ENCODE peak calls at places on chromosomes 16 and 17, in eight cellular contexts. One of them, this sample, is unnamed.

GRCh38 chr17:59355695-59356323 is 24.4 kb downstream of the YPEL2 start:
- DNase-seq in BJ: no peak
- DNase-seq in H9: no peak
- DNase-seq in astrocyte of the spinal cord: no peak
- DNase-seq in cardiac muscle cell: no peak
- DNase-seq in esophagus muscularis mucosa: no peak
- DNase-seq in mucosa of descending colon: no peak
- DNase-seq in gastrocnemius medialis: no peak
- DNase-seq in this sample: no peak

GRCh38 chr16:8374586-8374985 is 215.7 kb downstream of the TMEM114 start:
- DNase-seq in BJ: no peak
- DNase-seq in H9: no peak
- DNase-seq in astrocyte of the spinal cord: no peak
- DNase-seq in cardiac muscle cell: no peak
- DNase-seq in esophagus muscularis mucosa: no peak
- DNase-seq in mucosa of descending colon: no peak
- DNase-seq in gastrocnemius medialis: no peak
- DNase-seq in this sample: no peak

GRCh38 chr17:69506489-69506888 is 92.0 kb downstream of the MAP2K6 start:
- DNase-seq in BJ: no peak
- DNase-seq in H9: no peak
- DNase-seq in astrocyte of the spinal cord: no peak
- DNase-seq in cardiac muscle cell: no peak
- DNase-seq in esophagus muscularis mucosa: no peak
- DNase-seq in mucosa of descending colon: no peak
- DNase-seq in gastrocnemius medialis: no peak
- DNase-seq in this sample: no peak

GRCh38 chr17:63995626-63996025 is 2.5 kb upstream of the PRR29 start:
- DNase-seq in BJ: no peak
- DNase-seq in H9: peak
- DNase-seq in astrocyte of the spinal cord: no peak
- DNase-seq in cardiac muscle cell: no peak
- DNase-seq in esophagus muscularis mucosa: no peak
- DNase-seq in mucosa of descending colon: no peak
- DNase-seq in gastrocnemius medialis: no peak
- DNase-seq in this sample: no peak

GRCh38 chr16:67451704-67452435 is 20.9 kb downstream of the HSD11B2 start:
- DNase-seq in BJ: no peak
- DNase-seq in H9: no peak
- DNase-seq in astrocyte of the spinal cord: no peak
- DNase-seq in cardiac muscle cell: no peak
- DNase-seq in esophagus muscularis mucosa: no peak
- DNase-seq in mucosa of descending colon: no peak
- DNase-seq in gastrocnemius medialis: peak
- DNase-seq in this sample: no peak

GRCh38 chr17:42337442-42337841 is 49.1 kb downstream of the STAT5A start:
- DNase-seq in BJ: no peak
- DNase-seq in H9: no peak
- DNase-seq in astrocyte of the spinal cord: peak
- DNase-seq in cardiac muscle cell: no peak
- DNase-seq in esophagus muscularis mucosa: no peak
- DNase-seq in mucosa of descending colon: no peak
- DNase-seq in gastrocnemius medialis: no peak
- DNase-seq in this sample: no peak

GRCh38 chr17:47692137-47692894 is 1.6 kb upstream of the TBKBP1 start:
- DNase-seq in BJ: no peak
- DNase-seq in H9: peak
- DNase-seq in astrocyte of the spinal cord: no peak
- DNase-seq in cardiac muscle cell: no peak
- DNase-seq in esophagus muscularis mucosa: no peak
- DNase-seq in mucosa of descending colon: no peak
- DNase-seq in gastrocnemius medialis: no peak
- DNase-seq in this sample: no peak

GRCh38 chr17:47615766-47616424 is 33.8 kb upstream of the KPNB1 start:
- DNase-seq in BJ: no peak
- DNase-seq in H9: no peak
- DNase-seq in astrocyte of the spinal cord: peak
- DNase-seq in cardiac muscle cell: peak
- DNase-seq in esophagus muscularis mucosa: no peak
- DNase-seq in mucosa of descending colon: no peak
- DNase-seq in gastrocnemius medialis: no peak
- DNase-seq in this sample: no peak

GRCh38 chr16:84808812-84809211 is 11.0 kb upstream of the CRISPLD2 start:
- DNase-seq in BJ: no peak
- DNase-seq in H9: no peak
- DNase-seq in astrocyte of the spinal cord: no peak
- DNase-seq in cardiac muscle cell: no peak
- DNase-seq in esophagus muscularis mucosa: no peak
- DNase-seq in mucosa of descending colon: peak
- DNase-seq in gastrocnemius medialis: no peak
- DNase-seq in this sample: no peak

GRCh38 chr16:11118479-11118878 is 137.5 kb downstream of the SOCS1 start:
- DNase-seq in BJ: no peak
- DNase-seq in H9: no peak
- DNase-seq in astrocyte of the spinal cord: peak
- DNase-seq in cardiac muscle cell: no peak
- DNase-seq in esophagus muscularis mucosa: no peak
- DNase-seq in mucosa of descending colon: no peak
- DNase-seq in gastrocnemius medialis: no peak
- DNase-seq in this sample: no peak

GRCh38 chr17:73028311-73028755 is 64.2 kb downstream of the SLC39A11 start:
- DNase-seq in BJ: no peak
- DNase-seq in H9: no peak
- DNase-seq in astrocyte of the spinal cord: peak
- DNase-seq in cardiac muscle cell: no peak
- DNase-seq in esophagus muscularis mucosa: no peak
- DNase-seq in mucosa of descending colon: no peak
- DNase-seq in gastrocnemius medialis: no peak
- DNase-seq in this sample: no peak

GRCh38 chr17:37081287-37081686 is 132.5 kb downstream of the AATF start:
- DNase-seq in BJ: no peak
- DNase-seq in H9: no peak
- DNase-seq in astrocyte of the spinal cord: no peak
- DNase-seq in cardiac muscle cell: no peak
- DNase-seq in esophagus muscularis mucosa: no peak
- DNase-seq in mucosa of descending colon: no peak
- DNase-seq in gastrocnemius medialis: no peak
- DNase-seq in this sample: no peak

GRCh38 chr17:57403241-57403640 is 146.9 kb downstream of the MSI2 start:
- DNase-seq in BJ: no peak
- DNase-seq in H9: no peak
- DNase-seq in astrocyte of the spinal cord: no peak
- DNase-seq in cardiac muscle cell: no peak
- DNase-seq in esophagus muscularis mucosa: no peak
- DNase-seq in mucosa of descending colon: no peak
- DNase-seq in gastrocnemius medialis: no peak
- DNase-seq in this sample: no peak

GRCh38 chr17:10798910-10799309 is 5.0 kb downstream of the TMEM238L start:
- DNase-seq in BJ: no peak
- DNase-seq in H9: no peak
- DNase-seq in astrocyte of the spinal cord: no peak
- DNase-seq in cardiac muscle cell: no peak
- DNase-seq in esophagus muscularis mucosa: no peak
- DNase-seq in mucosa of descending colon: no peak
- DNase-seq in gastrocnemius medialis: no peak
- DNase-seq in this sample: no peak

DNA sequence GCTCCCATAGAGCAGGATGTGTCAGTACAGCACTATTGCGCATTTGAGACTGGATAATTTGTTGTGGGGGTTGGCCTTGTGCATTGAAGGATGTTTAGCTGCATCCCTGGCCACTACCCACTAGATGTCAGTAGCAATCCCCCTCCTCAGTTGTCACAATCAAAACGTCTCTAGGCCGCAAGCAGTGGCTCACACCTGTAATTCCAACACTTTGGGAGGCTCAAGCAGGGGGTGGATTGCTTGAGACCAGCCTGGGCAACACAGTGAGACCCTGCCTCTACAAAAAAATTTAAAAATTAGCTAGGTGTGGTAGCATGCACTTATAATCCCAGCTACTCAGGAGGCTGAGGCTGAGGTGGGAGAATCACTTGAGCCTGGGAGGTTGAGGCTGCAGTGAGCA is 48.4 kb downstream of the CENPV start:
- DNase-seq in BJ: no peak
- DNase-seq in H9: peak
- DNase-seq in astrocyte of the spinal cord: no peak
- DNase-seq in cardiac muscle cell: peak
- DNase-seq in esophagus muscularis mucosa: no peak
- DNase-seq in mucosa of descending colon: no peak
- DNase-seq in gastrocnemius medialis: no peak
- DNase-seq in this sample: no peak
- TF ChIP-seq CTCF in BJ: peak
- TF ChIP-seq CTCF in H9: peak
- TF ChIP-seq CTCF in astrocyte of the spinal cord: peak
- TF ChIP-seq CTCF in cardiac muscle cell: peak
- TF ChIP-seq CTCF in esophagus muscularis mucosa: no peak
- TF ChIP-seq CTCF in mucosa of descending colon: no peak
- TF ChIP-seq CTCF in gastrocnemius medialis: no peak
- TF ChIP-seq CTCF in this sample: peak

GRCh38 chr17:45016823-45017222 is 34.6 kb downstream of the DCAKD start:
- DNase-seq in BJ: no peak
- DNase-seq in H9: peak
- DNase-seq in astrocyte of the spinal cord: no peak
- DNase-seq in cardiac muscle cell: no peak
- DNase-seq in esophagus muscularis mucosa: no peak
- DNase-seq in mucosa of descending colon: no peak
- DNase-seq in gastrocnemius medialis: no peak
- DNase-seq in this sample: no peak

GRCh38 chr17:45018514-45019176 is 32.8 kb downstream of the DCAKD start:
- DNase-seq in BJ: no peak
- DNase-seq in H9: no peak
- DNase-seq in astrocyte of the spinal cord: no peak
- DNase-seq in cardiac muscle cell: no peak
- DNase-seq in esophagus muscularis mucosa: no peak
- DNase-seq in mucosa of descending colon: no peak
- DNase-seq in gastrocnemius medialis: no peak
- DNase-seq in this sample: no peak

GRCh38 chr17:45021607-45022287 is 29.7 kb downstream of the DCAKD start:
- DNase-seq in BJ: no peak
- DNase-seq in H9: peak
- DNase-seq in astrocyte of the spinal cord: peak
- DNase-seq in cardiac muscle cell: peak
- DNase-seq in esophagus muscularis mucosa: no peak
- DNase-seq in mucosa of descending colon: peak
- DNase-seq in gastrocnemius medialis: peak
- DNase-seq in this sample: peak

GRCh38 chr17:45020354-45021138 is 30.9 kb downstream of the DCAKD start:
- DNase-seq in BJ: no peak
- DNase-seq in H9: peak
- DNase-seq in astrocyte of the spinal cord: peak
- DNase-seq in cardiac muscle cell: no peak
- DNase-seq in esophagus muscularis mucosa: no peak
- DNase-seq in mucosa of descending colon: no peak
- DNase-seq in gastrocnemius medialis: no peak
- DNase-seq in this sample: no peak

GRCh38 chr17:45019177-45019711 is 32.2 kb downstream of the DCAKD start:
- DNase-seq in BJ: no peak
- DNase-seq in H9: no peak
- DNase-seq in astrocyte of the spinal cord: no peak
- DNase-seq in cardiac muscle cell: peak
- DNase-seq in esophagus muscularis mucosa: no peak
- DNase-seq in mucosa of descending colon: no peak
- DNase-seq in gastrocnemius medialis: no peak
- DNase-seq in this sample: peak
- TF ChIP-seq CTCF in BJ: peak
- TF ChIP-seq CTCF in H9: peak
- TF ChIP-seq CTCF in astrocyte of the spinal cord: peak
- TF ChIP-seq CTCF in cardiac muscle cell: peak
- TF ChIP-seq CTCF in esophagus muscularis mucosa: peak
- TF ChIP-seq CTCF in mucosa of descending colon: peak
- TF ChIP-seq CTCF in gastrocnemius medialis: peak
- TF ChIP-seq CTCF in this sample: peak

DNA sequence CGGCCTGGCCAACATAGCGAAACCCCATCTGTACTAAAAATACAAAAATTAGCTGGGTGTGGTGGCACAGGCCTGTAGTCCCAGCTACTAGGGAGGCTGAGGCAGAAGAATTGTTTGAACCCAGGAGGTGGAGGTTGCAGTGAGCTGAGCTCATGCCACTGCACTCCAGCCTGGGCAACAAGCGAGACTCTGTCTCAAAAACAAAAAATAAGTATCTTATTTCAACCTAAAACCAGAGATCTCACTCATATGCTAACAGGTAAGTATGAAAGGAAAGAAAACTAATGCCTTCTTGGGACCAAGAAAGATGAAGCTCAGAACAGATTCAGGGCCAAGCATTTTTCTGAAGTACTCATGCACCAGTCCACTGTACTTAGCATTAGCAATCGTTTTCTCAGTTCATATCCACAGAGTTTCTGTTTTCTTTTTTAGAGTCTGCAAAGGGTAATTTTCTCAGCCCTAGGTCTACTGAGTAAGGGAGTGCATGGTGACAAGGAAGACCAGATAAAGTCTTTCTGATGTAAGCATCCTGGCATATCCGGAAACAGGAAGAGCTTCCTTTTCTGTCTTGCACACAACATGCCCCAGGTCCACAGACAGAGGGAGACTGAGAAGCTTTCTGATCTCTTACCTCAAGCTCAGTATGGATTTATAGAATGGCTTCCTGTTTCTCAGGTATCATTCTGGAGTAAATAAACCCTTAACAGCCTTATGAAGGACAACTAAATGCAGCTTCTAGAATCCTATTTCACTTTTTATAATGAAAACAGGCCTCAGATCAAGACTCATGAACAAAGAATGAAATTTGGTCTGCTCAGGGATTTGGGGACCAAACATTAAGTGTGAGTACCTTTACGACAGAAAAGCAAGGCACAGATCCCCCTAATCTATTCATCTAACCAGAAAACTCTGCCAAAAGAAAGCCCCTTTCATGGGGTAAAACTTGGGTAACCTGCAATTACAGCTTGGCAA is 38.7 kb upstream of the FOXJ1 start:
- DNase-seq in BJ: no peak
- DNase-seq in H9: no peak
- DNase-seq in astrocyte of the spinal cord: no peak
- DNase-seq in cardiac muscle cell: no peak
- DNase-seq in esophagus muscularis mucosa: no peak
- DNase-seq in mucosa of descending colon: no peak
- DNase-seq in gastrocnemius medialis: no peak
- DNase-seq in this sample: no peak
- TF ChIP-seq CTCF in BJ: peak
- TF ChIP-seq CTCF in H9: no peak
- TF ChIP-seq CTCF in astrocyte of the spinal cord: no peak
- TF ChIP-seq CTCF in cardiac muscle cell: peak
- TF ChIP-seq CTCF in esophagus muscularis mucosa: no peak
- TF ChIP-seq CTCF in mucosa of descending colon: no peak
- TF ChIP-seq CTCF in gastrocnemius medialis: no peak
- TF ChIP-seq CTCF in this sample: no peak

DNA sequence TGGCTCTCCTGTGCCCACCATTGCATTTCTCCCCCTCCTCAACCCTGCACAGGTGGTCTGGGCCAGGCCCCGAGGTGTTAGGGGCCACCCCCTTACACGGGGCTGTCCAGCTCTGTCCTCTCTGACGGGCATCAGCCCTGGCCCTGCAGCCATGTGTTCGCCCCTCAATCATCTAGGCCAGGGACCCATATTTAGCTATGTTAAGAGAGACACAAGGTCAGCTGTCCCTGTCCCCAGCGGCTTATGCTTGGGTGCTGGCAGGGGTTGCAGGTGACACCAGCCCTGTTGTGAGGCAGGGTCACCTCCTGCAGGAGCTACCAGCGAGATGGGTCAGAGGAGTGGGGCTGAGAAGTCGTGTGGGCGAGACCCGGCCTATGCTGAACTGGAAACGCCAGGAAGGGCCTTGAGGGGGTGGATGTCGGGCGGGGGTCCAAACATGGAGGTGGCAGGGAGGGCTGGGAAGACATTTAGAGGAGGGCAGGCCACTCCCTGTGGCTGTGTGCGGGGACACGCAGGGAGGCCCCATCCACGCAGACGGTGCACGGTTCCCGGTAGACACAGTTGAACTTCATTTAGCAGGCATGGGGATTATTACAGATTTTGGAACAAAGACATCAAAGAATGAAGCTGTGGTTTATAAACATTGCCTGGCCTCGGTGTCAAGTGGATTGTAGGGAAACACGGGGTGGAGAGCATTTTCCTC is 133.2 kb upstream of the CHMP6 start:
- DNase-seq in BJ: no peak
- DNase-seq in H9: no peak
- DNase-seq in astrocyte of the spinal cord: no peak
- DNase-seq in cardiac muscle cell: no peak
- DNase-seq in esophagus muscularis mucosa: no peak
- DNase-seq in mucosa of descending colon: peak
- DNase-seq in gastrocnemius medialis: no peak
- DNase-seq in this sample: no peak
- TF ChIP-seq CTCF in BJ: no peak
- TF ChIP-seq CTCF in H9: no peak
- TF ChIP-seq CTCF in astrocyte of the spinal cord: no peak
- TF ChIP-seq CTCF in cardiac muscle cell: no peak
- TF ChIP-seq CTCF in esophagus muscularis mucosa: no peak
- TF ChIP-seq CTCF in mucosa of descending colon: no peak
- TF ChIP-seq CTCF in gastrocnemius medialis: no peak
- TF ChIP-seq CTCF in this sample: no peak